ENCODE peak calls at places on chromosomes 5 and 9, in eight cellular contexts. S is OCI-LY7; G is neuronal stem cell; E is cardiac fibroblast; Z is activated CD4-positive, alpha-beta T cell treated with anti-CD3 and anti-CD28 coated beads, Interleukin-2, amount 50 U/mL, for 48 hours; B is transverse colon; J is lung; O is erythroblast. X is an unnamed sample.

GRCh38 chr9:128733256-128733655 is 9.3 kb upstream of the ZDHHC12 start:
- DNase-seq in Z (peak), E (peak), J (peak), O (peak), S (peak), G (peak), B (peak), X (peak)

GRCh38 chr9:138053321-138053868 is 175.8 kb downstream of the CACNA1B start:
- DNase-seq in G (no peak), Z (no peak), S (peak), E (no peak), J (no peak), B (no peak), O (no peak), X (no peak)

GRCh38 chr5:132237141-132237540 is 9.5 kb upstream of the P4HA2 start:
- DNase-seq in E (no peak), S (no peak), Z (no peak), O (no peak), J (no peak), G (no peak), B (peak), X (no peak)

GRCh38 chr9:21812415-21812814 is 10.0 kb downstream of the MTAP start:
- DNase-seq in G (no peak), Z (no peak), S (no peak), J (no peak), B (no peak), E (peak), O (no peak), X (no peak)

GRCh38 chr5:133366966-133367365 is 245.4 kb downstream of the FSTL4 start:
- DNase-seq in E (no peak), S (no peak), B (no peak), G (no peak), J (no peak), Z (no peak), O (no peak), X (no peak)

GRCh38 chr5:159163027-159163699 is 46.2 kb downstream of the RNF145 start:
- DNase-seq in B (no peak), O (no peak), E (peak), J (no peak), G (no peak), Z (no peak), S (no peak), X (no peak)

GRCh38 chr5:16856531-16856930 is 79.6 kb downstream of the MYO10 start:
- DNase-seq in G (no peak), Z (no peak), O (no peak), E (peak), J (no peak), S (no peak), B (no peak), X (peak)

GRCh38 chr9:78332381-78332780 is 35.5 kb downstream of the PSAT1 start:
- DNase-seq in J (no peak), G (no peak), B (no peak), E (no peak), S (no peak), O (no peak), Z (no peak), X (no peak)

GRCh38 chr5:98454407-98454806 is 319.1 kb upstream of the RGMB start:
- DNase-seq in Z (no peak), J (no peak), E (peak), G (no peak), B (no peak), S (no peak), O (no peak), X (peak)

GRCh38 chr5:152218694-152219093 is 186.4 kb downstream of the NMUR2 start:
- DNase-seq in Z (no peak), B (no peak), S (no peak), G (no peak), J (no peak), O (no peak), E (no peak), X (no peak)

GRCh38 chr5:53554444-53554843 is 6.0 kb upstream of the NDUFS4 start:
- DNase-seq in E (no peak), Z (no peak), G (no peak), B (no peak), S (no peak), O (peak), J (no peak), X (no peak)

GRCh38 chr5:53782620-53783019 is 222.2 kb downstream of the NDUFS4 start:
- DNase-seq in G (no peak), S (no peak), J (no peak), B (no peak), Z (no peak), O (no peak), E (no peak), X (no peak)

GRCh38 chr5:179802207-179802883 is 4.3 kb downstream of the MGAT4B start:
- DNase-seq in S (no peak), J (no peak), G (no peak), E (no peak), O (no peak), Z (no peak), B (no peak), X (no peak)